ENCODE peak calls at places on chromosomes 7 and 10, in six cellular contexts. H is stomach, Q is Karpas-422, E is HCT116, W is H7, Z is colonic mucosa. F is an unnamed sample. For H3K36me3, the result is how much of the 10 kb centered on the place peaks cover.

GRCh38 chr10:43403911-43404674 is 4.9 kb downstream of the HNRNPF start:
- DNase-seq in H (no peak), Q (no peak), E (no peak), W (no peak), Z (no peak), F (no peak)

GRCh38 chr7:105649727-105650381 is 68.6 kb upstream of the EFCAB10 start:
- DNase-seq in H (no peak), Q (peak), E (no peak), W (no peak), Z (no peak), F (no peak)

GRCh38 chr10:29160110-29160669 is 128.7 kb upstream of the LYZL1 start:
- DNase-seq in H (no peak), Q (no peak), E (peak), W (no peak), Z (no peak), F (peak)

GRCh38 chr10:86798030-86798429 is 41.6 kb downstream of the BMPR1A start:
- DNase-seq in H (no peak), Q (no peak), E (no peak), W (no peak), Z (no peak), F (no peak)

GRCh38 chr10:25142465-25142864 is 32.3 kb upstream of the GPR158 start:
- DNase-seq in H (no peak), Q (no peak), E (no peak), W (no peak), Z (no peak), F (no peak)

GRCh38 chr7:107172318-107173032 is 3.7 kb downstream of the HBP1 start:
- DNase-seq in H (no peak), Q (no peak), E (no peak), W (no peak), Z (no peak), F (no peak)

GRCh38 chr7:122155566-122155965 is 11.5 kb upstream of the AASS start:
- DNase-seq in H (no peak), Q (no peak), E (no peak), W (no peak), Z (no peak), F (no peak)

GRCh38 chr10:63213489-63213888 is 80.4 kb downstream of the NRBF2 start:
- DNase-seq in H (no peak), Q (no peak), E (no peak), W (no peak), Z (no peak), F (no peak)

GRCh38 chr10:103184615-103185014 is 8.5 kb downstream of the NT5C2 start:
- DNase-seq in H (no peak), Q (no peak), E (no peak), W (no peak), Z (no peak), F (no peak)

GRCh38 chr10:96700477-96701099 is 19.7 kb downstream of the PIK3AP1 start:
- DNase-seq in H (no peak), Q (peak), E (no peak), W (no peak), Z (no peak), F (no peak)
- H3K4me3 ChIP-seq in H (no peak), Q (peak), E (no peak), W (no peak), Z (no peak), F (no peak)

GRCh38 chr10:78015546-78015945 is 13.8 kb downstream of the POLR3A start:
- DNase-seq in H (no peak), Q (no peak), E (no peak), W (no peak), Z (no peak), F (no peak)
- H3K36me3 ChIP-seq in H (half or more), Q (half or more), E (half or more), W (under half), Z (under half), F (under half)

GRCh38 chr7:47538846-47539311 is 43.0 kb downstream of the TNS3 start:
- DNase-seq in H (peak), Q (no peak), E (no peak), W (no peak), Z (no peak), F (no peak)

GRCh38 chr7:47536705-47537611 is 45.0 kb downstream of the TNS3 start:
- DNase-seq in H (peak), Q (no peak), E (no peak), W (peak), Z (peak), F (no peak)

GRCh38 chr7:47535704-47536628 is 45.9 kb downstream of the TNS3 start:
- DNase-seq in H (no peak), Q (no peak), E (no peak), W (peak), Z (no peak), F (no peak)

GRCh38 chr7:47539398-47540052 is 42.4 kb downstream of the TNS3 start:
- DNase-seq in H (no peak), Q (no peak), E (no peak), W (no peak), Z (no peak), F (peak)

GRCh38 chr7:47537716-47538640 is 43.9 kb downstream of the TNS3 start:
- DNase-seq in H (no peak), Q (no peak), E (no peak), W (peak), Z (no peak), F (no peak)
- H3K4me3 ChIP-seq in H (peak), Q (no peak), E (no peak), W (peak), Z (peak), F (peak)

GRCh38 chr7:139060838-139061237 is 25.0 kb upstream of the ZC3HAV1L start:
- DNase-seq in H (no peak), Q (no peak), E (no peak), W (no peak), Z (no peak), F (no peak)

GRCh38 chr7:139065323-139065722 is 29.5 kb upstream of the ZC3HAV1L start:
- DNase-seq in H (no peak), Q (no peak), E (no peak), W (no peak), Z (no peak), F (no peak)

GRCh38 chr7:139059905-139060304 is 24.1 kb upstream of the ZC3HAV1L start:
- DNase-seq in H (no peak), Q (no peak), E (no peak), W (no peak), Z (no peak), F (no peak)

GRCh38 chr7:139058963-139059362 is 23.1 kb upstream of the ZC3HAV1L start:
- DNase-seq in H (no peak), Q (no peak), E (no peak), W (peak), Z (no peak), F (no peak)

DNA sequence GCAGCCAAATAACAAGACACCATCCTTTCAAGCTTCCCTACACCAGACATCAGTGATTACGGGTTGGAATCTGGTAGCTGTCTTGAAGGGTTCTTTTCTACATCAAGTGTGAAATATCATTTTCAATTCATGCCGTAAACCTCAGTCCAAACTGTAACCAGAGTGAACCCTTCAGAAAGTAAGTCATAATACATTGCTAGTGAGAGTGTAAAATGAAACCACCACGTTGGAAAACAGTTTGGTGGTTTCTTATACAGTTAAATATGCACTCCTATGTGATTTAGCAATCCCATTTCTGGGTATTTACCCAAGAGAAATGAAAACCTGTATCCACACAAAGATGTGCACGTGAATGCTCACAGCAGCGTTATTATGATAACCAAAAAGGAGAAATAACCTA is 25.6 kb upstream of the ZC3HAV1L start:
- DNase-seq in H (no peak), Q (no peak), E (no peak), W (no peak), Z (no peak), F (no peak)
- H3K36me3 ChIP-seq in H (half or more), Q (under half), E (under half), W (under half), Z (under half), F (under half)

DNA sequence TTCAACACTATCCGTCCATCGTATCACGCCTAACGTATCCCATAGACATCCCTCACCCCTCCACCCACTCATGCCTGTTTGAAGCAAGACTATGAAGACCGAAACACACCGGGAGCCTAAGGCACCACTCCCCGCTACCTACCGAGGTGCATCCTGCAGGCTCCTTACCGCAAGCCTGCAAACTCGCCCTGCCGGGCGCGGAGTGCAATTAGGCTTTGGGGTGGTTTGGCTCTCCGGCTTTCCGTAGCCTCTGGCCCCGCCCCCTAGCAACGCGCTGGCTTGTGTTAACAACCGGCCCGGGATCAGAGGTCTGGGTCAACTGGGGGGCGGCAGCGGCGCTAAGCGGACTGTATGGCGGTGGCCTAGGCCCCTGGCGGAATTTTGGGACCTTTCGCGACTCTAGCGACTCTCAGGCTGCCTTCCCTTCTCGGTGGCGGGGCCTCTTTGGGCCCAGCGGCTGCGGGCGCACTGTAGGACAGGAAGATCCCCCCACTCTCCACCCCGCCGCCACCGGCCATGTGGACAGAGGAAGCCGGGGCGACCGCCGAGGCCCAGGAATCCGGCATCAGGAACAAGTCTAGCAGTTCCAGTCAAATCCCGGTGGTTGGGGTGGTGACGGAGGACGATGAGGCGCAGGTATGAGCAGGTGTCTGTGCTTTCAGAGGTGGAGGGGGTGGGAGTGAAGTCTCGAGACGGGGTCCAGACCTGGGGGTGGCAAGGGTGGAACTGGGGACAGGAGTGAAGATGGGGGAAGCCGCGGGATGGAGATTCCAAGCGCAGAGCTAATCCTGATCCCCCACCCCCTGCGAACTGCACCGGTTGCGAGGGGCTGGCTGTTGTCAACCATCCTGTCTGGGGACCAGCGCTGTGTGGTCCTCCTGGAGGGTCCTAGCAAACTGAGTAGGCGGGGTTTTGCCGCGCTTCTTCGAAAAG is at the start of gene CFAP69:
- DNase-seq in H (peak), Q (peak), E (peak), W (peak), Z (peak), F (peak)
- H3K4me3 ChIP-seq in H (peak), Q (peak), E (peak), W (peak), Z (peak), F (peak)

DNA sequence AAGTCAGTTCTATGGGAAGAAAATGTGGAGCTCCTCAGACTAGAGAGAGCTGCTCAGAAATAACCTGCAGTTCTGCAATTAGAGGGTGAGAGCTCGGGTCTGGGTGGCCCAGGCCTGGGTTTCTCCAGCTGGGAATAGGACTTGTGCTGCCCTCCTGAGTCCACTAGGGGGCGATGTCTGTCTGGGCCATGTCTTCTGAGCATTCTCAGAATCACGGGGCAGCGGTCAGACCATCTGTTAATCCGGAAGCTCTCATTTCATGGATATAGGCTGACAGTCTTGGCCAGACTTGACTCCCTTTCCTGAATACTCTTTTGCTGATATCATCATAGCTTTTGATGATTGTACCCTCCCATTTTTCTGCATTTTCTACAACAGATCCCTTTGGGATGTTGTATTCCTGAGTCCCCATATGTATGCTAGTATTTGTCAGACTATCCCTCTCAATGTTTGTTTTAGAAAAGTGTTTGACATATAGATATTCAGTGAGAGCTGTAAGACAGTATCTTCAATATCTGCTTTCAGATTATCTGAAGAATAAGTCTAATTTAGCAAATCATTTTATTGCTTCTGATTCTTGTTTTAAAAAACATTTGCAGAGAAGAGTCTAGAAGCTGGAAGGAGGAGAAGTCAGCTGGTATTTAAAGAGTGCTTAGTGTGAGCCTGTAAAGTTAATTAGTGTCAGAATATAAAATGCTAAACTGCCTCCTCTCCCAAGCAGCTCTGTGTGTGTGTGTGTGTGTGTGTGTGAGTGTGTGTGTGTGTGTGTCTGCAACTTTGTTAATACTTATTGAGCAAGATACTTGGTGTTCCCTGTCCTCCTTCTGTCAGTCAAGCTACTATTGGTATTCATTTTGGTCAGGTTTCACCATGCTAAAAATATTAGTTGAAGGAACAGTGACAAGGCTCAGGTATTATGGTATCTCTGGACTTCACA is 38.0 kb downstream of the STARD3NL start:
- DNase-seq in H (peak), Q (peak), E (peak), W (peak), Z (peak), F (no peak)
- H3K36me3 ChIP-seq in H (half or more), Q (under half), E (under half), W (under half), Z (under half), F (under half)